ENCODE peak calls at places on chromosomes 13 and 19, in ten cellular contexts. J is NCI-H2081, D is LoVo, I is osteocyte, Q is GM23338, X is OCI-LY7, N is activated T-helper 1 cell treated with Interleukin-2 at 50 U/mL for 16 hours, C is Daoy, U is GM12878, K is stomach. S is an unnamed sample.

GRCh38 chr19:28940751-28941500 is 272.0 kb downstream of the UQCRFS1 start:
- DNase-seq in J (no peak), D (no peak), I (no peak), Q (no peak), X (no peak), N (no peak), C (peak), U (no peak), K (no peak), S (no peak)

GRCh38 chr19:15643387-15643786 is 2.7 kb downstream of the CYP4F3 start:
- DNase-seq in J (no peak), D (no peak), I (peak), Q (no peak), X (no peak), N (no peak), C (no peak), U (no peak), K (no peak), S (no peak)

GRCh38 chr19:51082641-51083040 is at the start of gene KLK14:
- DNase-seq in J (no peak), D (no peak), I (no peak), Q (no peak), X (no peak), N (no peak), C (no peak), U (no peak), K (no peak), S (no peak)

GRCh38 chr19:28140201-28140600 is 1072.8 kb downstream of the UQCRFS1 start:
- DNase-seq in J (no peak), D (no peak), I (no peak), Q (no peak), X (no peak), N (no peak), C (no peak), U (no peak), K (no peak), S (no peak)

GRCh38 chr13:114068723-114069322 is 63.6 kb downstream of the RASA3 start:
- DNase-seq in J (no peak), D (no peak), I (no peak), Q (no peak), X (no peak), N (no peak), C (peak), U (no peak), K (no peak), S (no peak)

GRCh38 chr19:38617764-38618589 is at the start of gene MAP4K1:
- DNase-seq in J (no peak), D (no peak), I (no peak), Q (peak), X (peak), N (peak), C (no peak), U (peak), K (peak), S (no peak)

GRCh38 chr13:97502192-97502591 is 68.2 kb downstream of the RAP2A start:
- DNase-seq in J (no peak), D (no peak), I (no peak), Q (no peak), X (no peak), N (no peak), C (no peak), U (no peak), K (no peak), S (no peak)

GRCh38 chr19:17309962-17310461 is 649 bp downstream of the DDA1 start:
- DNase-seq in J (no peak), D (no peak), I (no peak), Q (no peak), X (no peak), N (no peak), C (no peak), U (no peak), K (no peak), S (no peak)

GRCh38 chr13:35499131-35500051 is 22.9 kb upstream of the MAB21L1 start:
- DNase-seq in J (peak), D (no peak), I (no peak), Q (no peak), X (no peak), N (no peak), C (no peak), U (no peak), K (no peak), S (peak)

GRCh38 chr13:107421951-107422350 is 793.4 kb downstream of the LIG4 start:
- DNase-seq in J (no peak), D (no peak), I (no peak), Q (no peak), X (no peak), N (no peak), C (no peak), U (no peak), K (no peak), S (no peak)

GRCh38 chr19:17757125-17757524 is 5.8 kb downstream of the FCHO1 start:
- DNase-seq in J (peak), D (peak), I (peak), Q (no peak), X (no peak), N (no peak), C (peak), U (no peak), K (peak), S (no peak)

GRCh38 chr13:78147905-78148304 is 229.3 kb upstream of the EDNRB start:
- DNase-seq in J (no peak), D (no peak), I (no peak), Q (no peak), X (no peak), N (no peak), C (peak), U (no peak), K (no peak), S (no peak)

GRCh38 chr13:24087611-24088235 is 72.8 kb upstream of the SPATA13 start:
- DNase-seq in J (no peak), D (peak), I (no peak), Q (no peak), X (no peak), N (no peak), C (no peak), U (no peak), K (peak), S (no peak)

S was measured in NCI-H1417 treated with DMSO at 0.1 percent for 48 hours.